ENCODE peak calls at places on chromosomes 11 and 22, in ten cellular contexts. T, O, F, H, Z, U, B, J, I and L are unnamed samples.

GRCh38 chr22:41415554-41415953 is 31.0 kb downstream of the TOB2 start:
- DNase-seq in T (no peak), O (no peak), F (no peak), H (no peak), Z (no peak), U (no peak), B (no peak), J (no peak), I (no peak), L (no peak)

GRCh38 chr11:118908931-118909618 is 16.7 kb downstream of the BCL9L start:
- DNase-seq in T (no peak), O (no peak), F (peak), H (no peak), Z (peak), U (peak), B (peak), J (peak), I (peak), L (no peak)

GRCh38 chr11:121067912-121068652 is 33.0 kb upstream of the TECTA start:
- DNase-seq in T (no peak), O (no peak), F (no peak), H (no peak), Z (no peak), U (peak), B (no peak), J (no peak), I (no peak), L (no peak)

GRCh38 chr11:296206-296975 is 2.9 kb downstream of the IFITM5 start:
- DNase-seq in T (no peak), O (no peak), F (no peak), H (no peak), Z (peak), U (no peak), B (peak), J (peak), I (no peak), L (no peak)

GRCh38 chr11:70671083-70671482 is 272.8 kb downstream of the CTTN start:
- DNase-seq in T (no peak), O (no peak), F (no peak), H (no peak), Z (no peak), U (no peak), B (no peak), J (peak), I (no peak), L (no peak)

GRCh38 chr11:64790205-64791095 is 12.1 kb upstream of the SF1 start:
- DNase-seq in T (no peak), O (no peak), F (no peak), H (no peak), Z (no peak), U (no peak), B (no peak), J (peak), I (no peak), L (no peak)

GRCh38 chr11:43614214-43614613 is 66.3 kb upstream of the HSD17B12 start:
- DNase-seq in T (no peak), O (no peak), F (no peak), H (no peak), Z (no peak), U (no peak), B (no peak), J (no peak), I (no peak), L (no peak)

GRCh38 chr11:11910541-11910940 is 68.8 kb downstream of the USP47 start:
- DNase-seq in T (no peak), O (no peak), F (no peak), H (no peak), Z (no peak), U (no peak), B (no peak), J (no peak), I (no peak), L (no peak)

GRCh38 chr22:43867839-43868652 is 5.7 kb upstream of the SULT4A1 start:
- DNase-seq in T (peak), O (no peak), F (peak), H (no peak), Z (no peak), U (peak), B (peak), J (peak), I (peak), L (peak)

GRCh38 chr22:24593810-24594568 is 1.1 kb upstream of the LRRC75B start:
- DNase-seq in T (no peak), O (no peak), F (no peak), H (no peak), Z (no peak), U (peak), B (no peak), J (no peak), I (no peak), L (no peak)

GRCh38 chr22:38230108-38230825 is 28.5 kb downstream of the MAFF start:
- DNase-seq in T (no peak), O (no peak), F (peak), H (no peak), Z (no peak), U (peak), B (no peak), J (peak), I (no peak), L (peak)

GRCh38 chr11:106456651-106457050 is 379.2 kb downstream of the AASDHPPT start:
- DNase-seq in T (no peak), O (no peak), F (no peak), H (no peak), Z (no peak), U (no peak), B (no peak), J (no peak), I (peak), L (no peak)

GRCh38 chr22:31652911-31653684 is 8.9 kb downstream of the PISD start:
- DNase-seq in T (no peak), O (no peak), F (no peak), H (no peak), Z (no peak), U (no peak), B (no peak), J (no peak), I (no peak), L (no peak)

GRCh38 chr11:2590131-2590950 is 109.5 kb downstream of the KCNQ1OT1 start:
- DNase-seq in T (no peak), O (no peak), F (no peak), H (no peak), Z (no peak), U (no peak), B (no peak), J (peak), I (no peak), L (no peak)

GRCh38 chr11:2593393-2593950 is 106.3 kb downstream of the KCNQ1OT1 start:
- DNase-seq in T (no peak), O (no peak), F (no peak), H (no peak), Z (no peak), U (no peak), B (peak), J (peak), I (no peak), L (no peak)

GRCh38 chr11:2592559-2593392 is 107.0 kb downstream of the KCNQ1OT1 start:
- DNase-seq in T (no peak), O (peak), F (no peak), H (no peak), Z (no peak), U (no peak), B (peak), J (peak), I (no peak), L (no peak)

GRCh38 chr11:2590951-2591754 is 108.6 kb downstream of the KCNQ1OT1 start:
- DNase-seq in T (no peak), O (no peak), F (no peak), H (no peak), Z (no peak), U (no peak), B (peak), J (peak), I (no peak), L (no peak)

DNA sequence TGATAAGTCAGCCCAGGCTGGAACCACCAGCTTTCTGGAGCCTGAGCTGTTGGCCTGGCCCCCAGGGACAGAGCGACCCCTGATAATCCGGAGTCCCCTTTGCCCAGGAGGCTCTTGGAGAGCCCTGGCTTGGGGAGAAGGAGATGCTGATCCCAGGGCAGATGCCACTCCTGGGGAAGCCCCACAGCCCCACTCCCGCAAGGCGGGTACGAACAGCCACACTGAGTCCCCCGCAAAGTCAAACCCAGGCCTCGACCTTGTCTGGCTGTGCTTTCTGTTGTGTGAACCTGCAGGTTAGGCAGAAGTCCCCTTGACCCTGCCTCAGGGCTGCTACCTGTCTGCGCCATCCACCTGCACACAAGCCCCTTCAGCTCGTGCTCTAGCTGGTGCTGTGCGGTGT is 108.0 kb downstream of the KCNQ1OT1 start:
- DNase-seq in T (no peak), O (no peak), F (no peak), H (no peak), Z (no peak), U (no peak), B (peak), J (no peak), I (no peak), L (no peak)
- H3K4me3 ChIP-seq in T (no peak), O (no peak), F (no peak), H (no peak), Z (no peak), U (no peak), B (no peak), J (no peak), I (no peak), L (no peak)

GRCh38 chr11:112697779-112698178 is 263.4 kb upstream of the NCAM1 start:
- DNase-seq in T (no peak), O (no peak), F (no peak), H (no peak), Z (no peak), U (no peak), B (no peak), J (no peak), I (no peak), L (no peak)

GRCh38 chr11:112694244-112694643 is 267.0 kb upstream of the NCAM1 start:
- DNase-seq in T (no peak), O (no peak), F (no peak), H (no peak), Z (no peak), U (no peak), B (no peak), J (no peak), I (no peak), L (no peak)

GRCh38 chr11:112693781-112694180 is 267.4 kb upstream of the NCAM1 start:
- DNase-seq in T (no peak), O (no peak), F (no peak), H (no peak), Z (no peak), U (no peak), B (no peak), J (no peak), I (no peak), L (no peak)

GRCh38 chr11:112694813-112695212 is 266.4 kb upstream of the NCAM1 start:
- DNase-seq in T (no peak), O (no peak), F (no peak), H (no peak), Z (no peak), U (no peak), B (no peak), J (no peak), I (peak), L (no peak)

DNA sequence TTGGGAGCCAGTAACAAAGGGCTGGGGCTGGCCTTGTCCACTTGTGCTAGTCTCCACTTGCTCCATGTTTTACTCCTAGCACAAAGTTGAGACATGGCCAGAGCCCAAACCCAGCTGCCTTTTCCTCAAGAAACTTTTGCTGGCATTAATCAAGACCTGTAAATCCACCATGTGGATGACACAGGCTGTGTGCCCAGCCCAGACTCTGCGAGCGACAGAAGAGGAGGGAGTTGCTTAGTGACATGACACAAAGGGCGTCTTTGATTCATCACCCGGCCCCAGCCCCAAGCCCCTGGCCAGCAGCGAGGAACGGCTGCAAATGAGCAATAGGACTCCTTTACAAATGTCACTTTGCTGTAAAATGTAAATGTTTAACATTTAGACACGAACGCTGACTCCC is 263.8 kb upstream of the NCAM1 start:
- DNase-seq in T (no peak), O (no peak), F (peak), H (no peak), Z (no peak), U (no peak), B (no peak), J (no peak), I (no peak), L (no peak)
- H3K27ac ChIP-seq in T (no peak), O (no peak), F (no peak), H (no peak), Z (no peak), U (no peak), B (no peak), J (no peak), I (no peak), L (no peak)

GRCh38 chr22:33707581-33707980 is 212.7 kb downstream of the LARGE1 start:
- DNase-seq in T (no peak), O (no peak), F (no peak), H (no peak), Z (no peak), U (no peak), B (no peak), J (no peak), I (no peak), L (no peak)

GRCh38 chr22:33715221-33715620 is 205.1 kb downstream of the LARGE1 start:
- DNase-seq in T (no peak), O (no peak), F (no peak), H (no peak), Z (no peak), U (no peak), B (no peak), J (no peak), I (no peak), L (no peak)

GRCh38 chr22:33715626-33716025 is 204.7 kb downstream of the LARGE1 start:
- DNase-seq in T (no peak), O (no peak), F (no peak), H (no peak), Z (no peak), U (no peak), B (no peak), J (no peak), I (no peak), L (no peak)

GRCh38 chr22:33706100-33706499 is 214.2 kb downstream of the LARGE1 start:
- DNase-seq in T (no peak), O (no peak), F (peak), H (no peak), Z (no peak), U (no peak), B (no peak), J (no peak), I (no peak), L (no peak)

GRCh38 chr22:33710326-33710725 is 209.9 kb downstream of the LARGE1 start:
- DNase-seq in T (no peak), O (no peak), F (no peak), H (no peak), Z (no peak), U (no peak), B (no peak), J (no peak), I (peak), L (no peak)
- TF ChIP-seq CTCF in T (no peak), O (no peak), F (no peak), H (no peak), Z (no peak), U (no peak), B (no peak), J (no peak), I (no peak), L (no peak)

GRCh38 chr22:28440517-28441366 is 238.9 kb downstream of the TTC28 start:
- DNase-seq in T (no peak), O (no peak), F (no peak), H (no peak), Z (no peak), U (no peak), B (no peak), J (no peak), I (peak), L (no peak)

GRCh38 chr22:28444659-28445058 is 235.0 kb downstream of the TTC28 start:
- DNase-seq in T (no peak), O (no peak), F (no peak), H (no peak), Z (no peak), U (no peak), B (no peak), J (no peak), I (no peak), L (no peak)

GRCh38 chr22:28442951-28443876 is 236.4 kb downstream of the TTC28 start:
- DNase-seq in T (no peak), O (peak), F (peak), H (no peak), Z (peak), U (peak), B (peak), J (peak), I (peak), L (peak)

GRCh38 chr22:28441720-28442263 is 237.8 kb downstream of the TTC28 start:
- DNase-seq in T (no peak), O (no peak), F (peak), H (no peak), Z (no peak), U (no peak), B (no peak), J (no peak), I (peak), L (no peak)

GRCh38 chr22:28442264-28442950 is 237.2 kb downstream of the TTC28 start:
- DNase-seq in T (no peak), O (peak), F (peak), H (no peak), Z (peak), U (peak), B (peak), J (peak), I (peak), L (peak)
- H3K4me3 ChIP-seq in T (no peak), O (peak), F (peak), H (peak), Z (peak), U (peak), B (peak), J (peak), I (peak), L (no peak)

DNA sequence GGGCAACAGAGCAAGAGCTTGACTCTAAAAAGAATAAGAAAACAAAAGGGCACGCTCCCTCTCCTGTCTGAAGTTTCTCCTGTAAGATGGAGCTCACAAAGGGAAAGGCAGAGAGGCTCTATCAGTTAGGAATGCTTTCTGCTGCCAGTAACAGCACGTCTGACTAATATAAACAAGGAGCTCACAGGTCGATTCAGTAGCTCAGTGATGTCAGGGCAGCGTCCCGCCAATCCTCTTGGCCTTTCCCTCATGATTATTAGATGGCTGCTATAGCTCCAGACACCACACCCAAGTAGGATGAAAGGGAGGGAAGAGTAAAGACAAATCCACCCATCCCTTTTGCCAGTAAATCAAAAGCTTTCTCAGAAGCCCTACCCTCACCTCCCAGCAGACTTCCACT is 51.3 kb upstream of the HMGXB4 start:
- DNase-seq in T (no peak), O (no peak), F (peak), H (no peak), Z (no peak), U (no peak), B (no peak), J (no peak), I (peak), L (no peak)
- H3K27ac ChIP-seq in T (no peak), O (no peak), F (peak), H (no peak), Z (peak), U (no peak), B (no peak), J (no peak), I (no peak), L (no peak)

GRCh38 chr11:133618500-133618899 is 86.2 kb upstream of the OPCML start:
- DNase-seq in T (no peak), O (no peak), F (no peak), H (no peak), Z (no peak), U (no peak), B (no peak), J (no peak), I (no peak), L (no peak)

GRCh38 chr11:133619973-133620372 is 87.7 kb upstream of the OPCML start:
- DNase-seq in T (no peak), O (no peak), F (peak), H (no peak), Z (no peak), U (no peak), B (no peak), J (no peak), I (no peak), L (peak)

GRCh38 chr11:133619397-133619796 is 87.1 kb upstream of the OPCML start:
- DNase-seq in T (no peak), O (no peak), F (peak), H (no peak), Z (no peak), U (no peak), B (no peak), J (no peak), I (no peak), L (no peak)
- TF ChIP-seq CTCF in T (no peak), O (no peak), F (no peak), H (no peak), Z (no peak), U (no peak), B (no peak), J (no peak), I (no peak), L (no peak)

DNA sequence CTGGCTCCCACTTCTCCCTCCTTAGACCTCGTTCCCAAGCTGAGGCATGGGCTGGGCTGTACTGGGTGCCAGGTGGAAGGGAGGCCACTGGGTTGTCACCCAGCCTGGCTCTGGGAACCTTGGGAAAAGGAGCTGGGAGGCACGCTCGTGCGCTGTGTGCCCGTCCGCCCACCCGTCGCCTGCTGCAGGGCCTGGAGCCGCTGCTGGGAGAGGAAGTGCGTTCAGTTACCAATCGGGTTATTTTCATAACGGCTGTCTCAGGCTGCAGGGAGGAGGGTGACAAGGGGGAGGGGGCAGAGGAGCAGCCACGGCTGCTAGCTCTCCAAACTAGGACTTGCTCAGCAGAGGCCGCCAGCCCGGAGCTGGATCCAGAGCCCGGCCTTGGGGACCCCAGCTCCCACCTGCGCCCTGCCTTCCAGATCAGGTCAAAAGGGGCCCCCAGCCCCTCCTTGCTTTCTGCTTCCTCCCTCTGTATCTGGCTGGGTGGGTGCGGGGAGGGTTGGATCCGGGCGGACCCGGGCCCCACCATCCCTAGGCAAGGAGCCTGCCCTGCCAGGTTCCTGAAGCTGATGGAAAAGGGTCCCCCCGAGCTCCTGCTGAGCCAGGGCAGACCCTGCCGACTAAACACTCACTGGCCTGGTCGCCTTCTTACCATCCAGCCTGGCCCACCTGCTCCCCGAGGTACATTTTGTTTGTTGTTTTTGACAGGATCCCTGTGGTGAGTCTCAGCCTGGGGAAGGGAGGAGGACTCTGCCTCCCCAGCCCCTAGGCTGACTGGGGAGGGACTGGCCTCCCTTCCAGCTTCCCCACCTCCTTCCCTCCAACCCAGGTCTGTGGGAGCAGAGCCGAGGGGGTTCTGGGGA is 14.3 kb downstream of the DGKZ start:
- DNase-seq in T (no peak), O (peak), F (peak), H (no peak), Z (no peak), U (peak), B (peak), J (peak), I (peak), L (peak)
- H3K4me3 ChIP-seq in T (no peak), O (no peak), F (no peak), H (peak), Z (no peak), U (peak), B (peak), J (peak), I (peak), L (peak)

GRCh38 chr11:35106595-35106994 is 32.4 kb upstream of the CD44 start:
- DNase-seq in T (no peak), O (no peak), F (no peak), H (no peak), Z (no peak), U (no peak), B (no peak), J (no peak), I (no peak), L (peak)
- H3K27ac ChIP-seq in T (no peak), O (no peak), F (no peak), H (peak), Z (no peak), U (no peak), B (no peak), J (no peak), I (no peak), L (peak)

GRCh38 chr22:37126882-37127281 is 17.4 kb upstream of the TMPRSS6 start:
- DNase-seq in T (peak), O (no peak), F (peak), H (no peak), Z (no peak), U (no peak), B (no peak), J (no peak), I (no peak), L (peak)
- TF ChIP-seq CTCF in T (peak), O (no peak), F (peak), H (peak), Z (no peak), U (no peak), B (peak), J (peak), I (peak), L (peak)

GRCh38 chr11:126462422-126462821 is 106.9 kb downstream of the ST3GAL4 start:
- DNase-seq in T (no peak), O (no peak), F (no peak), H (no peak), Z (no peak), U (no peak), B (peak), J (no peak), I (no peak), L (no peak)
- H3K4me3 ChIP-seq in T (no peak), O (no peak), F (no peak), H (no peak), Z (no peak), U (no peak), B (no peak), J (no peak), I (no peak), L (no peak)